ENCODE peak calls at places on chromosomes 4 and X, in eight cellular contexts. S, E, B, G, U, R, M and I are unnamed samples.

GRCh38 chr4:169270810-169271691 is at the start of gene SH3RF1:
- DNase-seq in M (peak; percentile 60), E (peak; percentile 94), B (peak; percentile 92), U (peak; percentile 92), R (peak; percentile 91), S (peak; percentile 82), G (peak; percentile 91), I (peak; percentile 94)

GRCh38 chrX:1928805-1929204 is 313.9 kb downstream of the ASMT start:
- DNase-seq in G (no peak), R (no peak), S (no peak), B (no peak), E (no peak), U (no peak), M (no peak), I (no peak)

GRCh38 chrX:100895365-100896075 is 21.4 kb upstream of the NOX1 start:
- DNase-seq in S (peak; percentile 25), R (no peak), B (no peak), E (no peak), G (peak; percentile 2), M (peak; percentile 23), U (no peak), I (no peak)

GRCh38 chr4:681736-682451 is 7.1 kb downstream of the SLC49A3 start:
- DNase-seq in S (peak; percentile 63), R (no peak), E (peak; percentile 85), U (peak; percentile 64), B (no peak), G (no peak), M (peak; percentile 53), I (no peak)

GRCh38 chr4:172514011-172514410 is 654.6 kb upstream of the GALNT7 start:
- DNase-seq in S (no peak), M (no peak), G (no peak), B (no peak), E (no peak), U (no peak), R (no peak), I (no peak)

GRCh38 chrX:11667286-11667685 is 1.6 kb upstream of the ARHGAP6 start:
- DNase-seq in R (no peak), E (no peak), G (no peak), U (no peak), S (no peak), B (no peak), M (no peak), I (no peak)

GRCh38 chr4:184250795-184251679 is 33.4 kb upstream of the ENPP6 start:
- DNase-seq in S (no peak), U (no peak), G (no peak), M (no peak), R (no peak), B (no peak), E (no peak), I (no peak)

GRCh38 chrX:71650333-71650969 is 16.9 kb upstream of the LOC101059915 start:
- DNase-seq in G (no peak), B (no peak), U (no peak), S (no peak), R (no peak), E (no peak), M (no peak), I (peak; percentile 7)

GRCh38 chr4:100177126-100177525 is 13.1 kb downstream of the DDIT4L start:
- DNase-seq in U (no peak), R (no peak), B (no peak), M (no peak), S (no peak), E (no peak), G (no peak), I (no peak)

GRCh38 chr4:74934016-74934821 is 1.3 kb downstream of the PARM1 start:
- DNase-seq in E (peak; percentile 83), R (peak; percentile 17), B (peak; percentile 21), S (peak; percentile 21), G (peak; percentile 17), M (peak; percentile 21), U (peak; percentile 62), I (peak; percentile 76)

GRCh38 chr4:74932010-74932409 is 906 bp upstream of the PARM1 start:
- DNase-seq in R (no peak), U (no peak), G (no peak), M (no peak), E (no peak), B (no peak), S (no peak), I (no peak)

GRCh38 chr4:74933562-74934015 is 673 bp downstream of the PARM1 start:
- DNase-seq in S (no peak), R (peak; percentile 18), G (peak; percentile 16), U (peak; percentile 26), E (peak; percentile 67), M (peak; percentile 18), B (no peak), I (no peak)

GRCh38 chr4:74931386-74931785 is 1.5 kb upstream of the PARM1 start:
- DNase-seq in E (no peak), B (no peak), M (no peak), G (no peak), S (no peak), U (no peak), R (no peak), I (no peak)

GRCh38 chr4:74932832-74933561 is at the start of gene PARM1:
- DNase-seq in R (peak; percentile 90), G (peak; percentile 90), B (peak; percentile 92), E (peak; percentile 96), M (peak; percentile 83), S (peak; percentile 88), U (peak; percentile 95), I (peak; percentile 94)
- H3K27ac ChIP-seq in R (peak within 1 kb of the TSS; percentile 74), G (peak within 1 kb of the TSS; percentile 8), B (peak within 1 kb of the TSS; percentile 87), E (peak within 1 kb of the TSS; percentile 81), M (peak within 1 kb of the TSS; percentile 79), S (peak within 1 kb of the TSS; percentile 45), U (peak within 1 kb of the TSS; percentile 94), I (peak within 1 kb of the TSS; percentile 84)

GRCh38 chr4:86453044-86453501 is 93.2 kb upstream of the MAPK10 start:
- DNase-seq in B (peak; percentile 44), U (peak; percentile 37), G (peak; percentile 40), S (no peak), M (no peak), E (no peak), R (peak; percentile 13), I (no peak)
- H3K4me3 ChIP-seq in B (peak overlapping the region; percentile 58), U (peak overlapping the region; percentile 30), G (no peak overlapping the region), S (no peak overlapping the region), M (peak overlapping the region; percentile 18), E (peak overlapping the region; percentile 3), R (peak overlapping the region; percentile 1), I (peak overlapping the region; percentile 65)

GRCh38 chrX:133658244-133658911 is 243.1 kb upstream of the GPC4 start:
- DNase-seq in R (no peak), B (no peak), U (no peak), S (no peak), M (no peak), G (no peak), E (no peak), I (no peak)
- TF ChIP-seq CTCF in R (no peak), B (no peak), U (no peak), S (no peak), M (no peak), G (no peak), E (no peak), I (no peak)

GRCh38 chr4:148216866-148217814 is 225.1 kb downstream of the NR3C2 start:
- DNase-seq in E (no peak), S (no peak), B (no peak), M (no peak), U (no peak), G (no peak), R (no peak), I (no peak)
- H3K27ac ChIP-seq in E (peak overlapping the region; percentile 34), S (no peak overlapping the region), B (peak overlapping the region; percentile 79), M (no peak overlapping the region), U (no peak overlapping the region), G (no peak overlapping the region), R (peak overlapping the region; percentile 43), I (peak overlapping the region; percentile 11)

DNA sequence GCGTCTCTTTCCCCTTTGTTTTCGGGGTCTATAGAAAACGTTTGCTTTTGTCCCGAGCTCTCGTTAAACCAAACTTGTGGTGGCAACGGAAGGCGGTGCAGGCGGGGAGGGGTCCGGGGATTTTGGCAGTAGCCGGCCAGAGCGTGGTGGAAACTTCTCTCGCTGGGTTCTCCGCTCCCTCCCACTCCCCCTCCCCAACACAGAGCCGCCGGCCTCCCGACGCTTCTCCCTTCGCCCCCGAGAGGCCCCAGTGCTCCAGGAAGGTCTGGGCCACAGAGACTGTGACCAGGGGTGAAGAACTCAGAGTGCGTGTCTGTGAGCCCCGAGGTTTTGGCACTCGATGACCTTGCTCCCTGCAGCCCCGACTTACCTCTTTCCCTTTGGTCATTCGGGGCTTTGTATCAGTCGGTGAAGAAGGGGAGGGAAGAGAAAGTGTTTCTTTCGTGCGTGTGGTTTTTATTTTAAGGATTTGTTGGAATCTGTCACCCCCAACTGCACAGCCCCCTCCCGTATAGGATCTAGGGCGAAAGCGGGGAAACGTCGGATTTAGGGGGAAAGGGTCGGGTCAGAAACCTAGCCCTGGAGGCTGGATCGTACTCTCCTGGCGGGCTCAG is 9.0 kb upstream of the BCOR start:
- DNase-seq in R (no peak), E (no peak), U (no peak), S (no peak), G (no peak), M (no peak), B (no peak), I (no peak)
- H3K4me3 ChIP-seq in R (peak overlapping the region; percentile 67), E (peak overlapping the region; percentile 55), U (peak overlapping the region; percentile 34), S (peak overlapping the region; percentile 34), G (peak overlapping the region; percentile 28), M (peak overlapping the region; percentile 59), B (peak overlapping the region; percentile 72), I (peak overlapping the region; percentile 77)